ENCODE peak calls at places on chromosomes 1 and 21, in four cellular contexts. I is GM23338, T is fibroblast of lung, G is right lobe of liver. N is an unnamed sample.

GRCh38 chr1:7538033-7538432 is 233.1 kb upstream of the VAMP3 start:
- DNase-seq in I (no peak), T (peak; percentile 65), G (peak; percentile 15), N (peak; percentile 62)

GRCh38 chr1:2602311-2602835 is 15.8 kb downstream of the PRXL2B start:
- DNase-seq in I (no peak), T (no peak), G (peak; percentile 27), N (no peak)

GRCh38 chr1:198622532-198623218 is 16.2 kb upstream of the PTPRC start:
- DNase-seq in I (no peak), T (no peak), G (no peak), N (no peak)

GRCh38 chr1:154764773-154765172 is 105.3 kb downstream of the KCNN3 start:
- DNase-seq in I (no peak), T (no peak), G (no peak), N (no peak)

GRCh38 chr1:112744019-112744578 is 29.0 kb upstream of the PPM1J start:
- DNase-seq in I (peak; percentile 79), T (peak; percentile 61), G (no peak), N (peak; percentile 43)

GRCh38 chr1:30514945-30515344 is 208.4 kb downstream of the MATN1 start:
- DNase-seq in I (no peak), T (no peak), G (no peak), N (no peak)

GRCh38 chr21:34835526-34835925 is 166.7 kb downstream of the CLIC6 start:
- DNase-seq in I (peak; percentile 67), T (no peak), G (peak; percentile 62), N (peak; percentile 41)

GRCh38 chr1:219535021-219535420 is 77.9 kb downstream of the ZC3H11B start:
- DNase-seq in I (no peak), T (peak; percentile 74), G (no peak), N (no peak)

GRCh38 chr1:204426035-204426436 is 14.4 kb upstream of the PPP1R15B start:
- DNase-seq in I (no peak), T (peak; percentile 82), G (no peak), N (peak; percentile 44)

GRCh38 chr1:213163278-213163711 is 112.3 kb downstream of the RPS6KC1 start:
- DNase-seq in I (no peak), T (peak; percentile 50), G (no peak), N (peak; percentile 34)

GRCh38 chr1:74356493-74356892 is 121.3 kb downstream of the TNNI3K start:
- DNase-seq in I (no peak), T (peak; percentile 34), G (no peak), N (peak; percentile 22)

GRCh38 chr1:217363319-217363718 is 267.6 kb downstream of the GPATCH2 start:
- DNase-seq in I (no peak), T (no peak), G (no peak), N (no peak)

GRCh38 chr1:108881369-108881768 is 4.6 kb downstream of the GPSM2 start:
- DNase-seq in I (no peak), T (peak; percentile 45), G (no peak), N (no peak)

GRCh38 chr21:17780539-17780938 is 38.6 kb downstream of the C21orf91 start:
- DNase-seq in I (no peak), T (peak; percentile 8), G (no peak), N (no peak)

GRCh38 chr1:19437911-19438310 is 47.4 kb downstream of the CAPZB start:
- DNase-seq in I (no peak), T (no peak), G (no peak), N (peak; percentile 89)

GRCh38 chr1:210586785-210587184 is 258.1 kb downstream of the HHAT start:
- DNase-seq in I (no peak), T (peak; percentile 3), G (no peak), N (peak; percentile 6)

DNA sequence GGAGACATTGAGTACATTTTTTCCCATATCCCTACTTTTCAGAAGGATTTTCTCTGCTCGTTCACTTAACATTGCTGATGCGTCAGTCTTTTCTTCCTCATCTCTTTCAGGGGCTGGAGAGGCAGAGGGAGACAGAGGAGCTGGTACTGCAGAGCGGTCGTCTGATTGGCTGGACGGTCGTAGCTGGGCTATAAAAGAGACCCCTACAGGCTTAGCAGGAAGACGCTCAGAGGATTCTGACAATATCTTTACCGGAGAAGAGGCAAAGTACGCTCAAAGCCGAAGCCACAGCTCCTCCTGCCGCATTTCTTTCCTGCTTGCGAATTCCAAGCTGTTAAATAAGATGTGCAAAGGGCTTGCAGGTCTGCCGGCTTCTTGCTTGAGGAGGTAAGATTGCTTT is at the start of gene RGS4:
- DNase-seq in I (peak; percentile 95), T (peak; percentile 97), G (no peak), N (peak; percentile 98)
- TF ChIP-seq CTCF in I (peak; percentile 73), T (peak; percentile 74), G (no peak), N (peak; percentile 70)

DNA sequence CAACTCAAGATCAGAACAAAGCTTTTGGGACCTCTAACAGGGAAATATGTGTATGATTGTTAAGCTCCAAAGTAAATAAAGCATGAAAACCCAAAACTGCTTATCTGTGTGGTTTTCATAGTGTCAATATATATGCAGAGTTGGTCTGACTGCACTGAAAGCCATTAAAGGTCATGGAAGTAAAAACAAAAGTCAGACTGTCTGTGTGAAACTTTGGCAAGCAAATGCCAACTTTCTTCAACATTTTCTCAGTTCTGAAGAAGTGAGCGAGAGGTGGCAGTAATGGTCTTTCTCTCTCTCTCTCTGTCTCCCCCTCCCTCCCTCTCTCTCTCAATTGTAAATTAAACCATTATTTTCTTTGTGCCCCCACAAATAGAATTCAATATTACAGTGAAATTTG is 100.1 kb upstream of the S1PR1 start:
- DNase-seq in I (peak; percentile 50), T (peak; percentile 51), G (no peak), N (peak; percentile 46)
- TF ChIP-seq CTCF in I (peak; percentile 68), T (peak; percentile 19), G (peak; percentile 19), N (peak; percentile 33)

GRCh38 chr1:94621392-94621791 is 79.8 kb upstream of the F3 start:
- DNase-seq in I (no peak), T (peak; percentile 79), G (no peak), N (peak; percentile 37)

GRCh38 chr1:94620345-94621031 is 78.9 kb upstream of the F3 start:
- DNase-seq in I (no peak), T (no peak), G (no peak), N (no peak)

GRCh38 chr1:94622757-94623156 is 81.2 kb upstream of the F3 start:
- DNase-seq in I (peak; percentile 49), T (peak; percentile 96), G (no peak), N (peak; percentile 74)

GRCh38 chr1:94621802-94622201 is 80.2 kb upstream of the F3 start:
- DNase-seq in I (no peak), T (no peak), G (no peak), N (no peak)

GRCh38 chr1:94623560-94624148 is 82.1 kb upstream of the F3 start:
- DNase-seq in I (peak; percentile 55), T (peak; percentile 87), G (no peak), N (peak; percentile 63)
- TF ChIP-seq CTCF in I (no peak), T (no peak), G (no peak), N (no peak)

GRCh38 chr1:41413748-41414281 is 52.6 kb downstream of the FOXO6 start:
- DNase-seq in I (no peak), T (no peak), G (no peak), N (no peak)

GRCh38 chr1:41416552-41417334 is 55.5 kb downstream of the FOXO6 start:
- DNase-seq in I (peak; percentile 88), T (peak; percentile 62), G (peak; percentile 75), N (peak; percentile 66)

GRCh38 chr1:41414291-41414690 is 53.1 kb downstream of the FOXO6 start:
- DNase-seq in I (no peak), T (no peak), G (no peak), N (no peak)

GRCh38 chr1:41416081-41416480 is 54.8 kb downstream of the FOXO6 start:
- DNase-seq in I (no peak), T (no peak), G (no peak), N (no peak)

GRCh38 chr1:41414716-41415306 is 53.6 kb downstream of the FOXO6 start:
- DNase-seq in I (no peak), T (no peak), G (no peak), N (no peak)
- TF ChIP-seq CTCF in I (no peak), T (no peak), G (no peak), N (no peak)

GRCh38 chr1:187514110-187514509 is 685.4 kb downstream of the PLA2G4A start:
- DNase-seq in I (no peak), T (no peak), G (no peak), N (no peak)

GRCh38 chr1:187516874-187517273 is 688.1 kb downstream of the PLA2G4A start:
- DNase-seq in I (no peak), T (no peak), G (no peak), N (no peak)

GRCh38 chr1:187513190-187513589 is 684.4 kb downstream of the PLA2G4A start:
- DNase-seq in I (no peak), T (no peak), G (no peak), N (no peak)

GRCh38 chr1:187517508-187517907 is 688.8 kb downstream of the PLA2G4A start:
- DNase-seq in I (no peak), T (no peak), G (peak; percentile 46), N (no peak)
- TF ChIP-seq CTCF in I (no peak), T (no peak), G (no peak), N (no peak)

N was measured in astrocyte of the spinal cord.